ENCODE peak calls at places on chromosome 4, in seven cellular contexts. G, F, V, X, P, W and H are unnamed samples.

GRCh38 chr4:124177647-124178425 is 534.7 kb downstream of the ANKRD50 start:
- DNase-seq in W (no peak), G (peak; percentile 66), X (no peak), P (no peak), V (no peak), F (no peak), H (no peak)

GRCh38 chr4:655735-656151 is 18.3 kb downstream of the ATP5ME start:
- DNase-seq in F (no peak), G (no peak), P (no peak), W (no peak), V (no peak), X (no peak), H (no peak)

GRCh38 chr4:71906096-71906495 is 122.2 kb upstream of the GC start:
- DNase-seq in F (no peak), G (no peak), P (no peak), V (no peak), X (no peak), W (no peak), H (no peak)

GRCh38 chr4:138636791-138637190 is 378.8 kb upstream of the NOCT start:
- DNase-seq in P (no peak), F (no peak), V (no peak), W (no peak), X (no peak), G (no peak), H (no peak)

GRCh38 chr4:10031663-10032590 is 10.6 kb upstream of the SLC2A9 start:
- DNase-seq in P (no peak), G (no peak), W (no peak), X (no peak), F (no peak), V (no peak), H (no peak)

GRCh38 chr4:137274404-137274803 is 257.9 kb downstream of the PCDH18 start:
- DNase-seq in W (no peak), P (no peak), V (no peak), G (no peak), X (no peak), F (no peak), H (no peak)

GRCh38 chr4:34953145-34953799 is 1291.0 kb downstream of the ARAP2 start:
- DNase-seq in F (no peak), P (no peak), G (peak; percentile 76), V (no peak), X (no peak), W (peak; percentile 58), H (no peak)

GRCh38 chr4:15167743-15168142 is 165.5 kb downstream of the CPEB2 start:
- DNase-seq in G (no peak), X (no peak), P (no peak), W (no peak), V (no peak), F (no peak), H (no peak)

GRCh38 chr4:79211490-79211889 is 114.4 kb downstream of the NAA11 start:
- DNase-seq in P (no peak), V (no peak), G (no peak), X (no peak), F (no peak), W (no peak), H (no peak)

GRCh38 chr4:97942137-97942536 is 201.1 kb downstream of the STPG2 start:
- DNase-seq in P (no peak), V (no peak), G (no peak), W (no peak), X (no peak), F (no peak), H (no peak)

GRCh38 chr4:183721207-183722081 is 62.4 kb downstream of the TRAPPC11 start:
- DNase-seq in P (no peak), X (peak; percentile 79), W (peak; percentile 61), G (peak; percentile 89), V (peak; percentile 50), F (peak; percentile 92), H (no peak)

GRCh38 chr4:177128306-177128705 is 181.4 kb upstream of the NEIL3 start:
- DNase-seq in G (no peak), W (no peak), P (no peak), X (no peak), F (no peak), V (no peak), H (no peak)

GRCh38 chr4:114378306-114378903 is 220.2 kb upstream of the UGT8 start:
- DNase-seq in X (no peak), G (peak; percentile 4), V (no peak), F (no peak), W (no peak), P (no peak), H (no peak)

GRCh38 chr4:52987401-52988056 is 125.4 kb downstream of the RASL11B start:
- DNase-seq in W (no peak), X (no peak), P (no peak), F (no peak), V (no peak), G (no peak), H (no peak)

GRCh38 chr4:87211249-87211952 is 9.0 kb downstream of the KLHL8 start:
- DNase-seq in F (no peak), V (peak; percentile 61), P (no peak), W (no peak), X (no peak), G (no peak), H (no peak)

GRCh38 chr4:90030953-90031352 is 96.2 kb upstream of the CCSER1 start:
- DNase-seq in V (no peak), P (no peak), W (no peak), X (no peak), F (no peak), G (peak; percentile 5), H (no peak)

GRCh38 chr4:82500106-82500738 is 61.6 kb downstream of the TMEM150C start:
- DNase-seq in F (no peak), X (no peak), P (no peak), V (no peak), G (no peak), W (no peak), H (no peak)

GRCh38 chr4:53620956-53621355 is 29.7 kb upstream of the LNX1 start:
- DNase-seq in P (no peak), X (no peak), G (peak; percentile 14), F (no peak), W (no peak), V (no peak), H (no peak)

DNA sequence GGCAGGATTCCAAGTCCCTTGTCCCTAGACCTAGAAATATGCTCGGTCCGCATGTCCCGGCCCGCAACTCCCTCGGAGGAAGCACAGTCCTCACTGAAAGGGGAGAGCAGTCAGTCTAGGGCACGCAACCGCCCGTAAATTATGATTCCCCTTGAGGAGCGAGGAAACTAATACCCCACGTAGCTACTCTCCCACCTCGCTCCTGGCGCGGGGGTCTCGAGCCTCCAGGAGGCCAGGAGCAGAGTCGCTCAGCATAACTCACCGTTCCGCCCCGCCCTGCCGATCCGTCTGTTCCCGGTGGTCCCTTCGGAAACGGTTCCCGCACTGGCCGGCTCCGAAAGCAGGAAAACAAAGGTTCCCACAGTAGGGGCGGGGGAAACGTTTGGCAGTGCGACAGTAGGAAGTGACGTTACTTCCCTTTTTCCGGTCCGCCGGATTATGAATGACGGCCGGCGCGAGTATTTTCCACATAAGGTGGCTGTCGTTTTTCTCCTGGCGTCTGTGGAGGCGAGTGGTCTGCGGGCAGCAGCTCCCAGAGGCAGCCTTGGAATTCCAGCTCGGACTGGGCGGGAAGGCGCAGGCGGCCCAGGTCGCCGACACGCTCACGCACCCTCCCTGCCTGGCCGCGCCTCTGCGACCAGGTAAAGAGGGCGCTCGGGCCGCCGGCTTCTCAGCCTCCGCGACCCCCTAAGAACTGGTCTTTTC is at the start of the genes GSTCD and INTS12:
- DNase-seq in X (peak; percentile 95), F (peak; percentile 92), V (peak; percentile 92), W (peak; percentile 93), P (peak; percentile 86), G (peak; percentile 92), H (peak; percentile 56)
- TF ChIP-seq POLR2A in X (no peak), F (peak; percentile 66), V (peak; percentile 75), W (peak; percentile 90), P (peak; percentile 57), G (peak; percentile 71), H (no peak)

DNA sequence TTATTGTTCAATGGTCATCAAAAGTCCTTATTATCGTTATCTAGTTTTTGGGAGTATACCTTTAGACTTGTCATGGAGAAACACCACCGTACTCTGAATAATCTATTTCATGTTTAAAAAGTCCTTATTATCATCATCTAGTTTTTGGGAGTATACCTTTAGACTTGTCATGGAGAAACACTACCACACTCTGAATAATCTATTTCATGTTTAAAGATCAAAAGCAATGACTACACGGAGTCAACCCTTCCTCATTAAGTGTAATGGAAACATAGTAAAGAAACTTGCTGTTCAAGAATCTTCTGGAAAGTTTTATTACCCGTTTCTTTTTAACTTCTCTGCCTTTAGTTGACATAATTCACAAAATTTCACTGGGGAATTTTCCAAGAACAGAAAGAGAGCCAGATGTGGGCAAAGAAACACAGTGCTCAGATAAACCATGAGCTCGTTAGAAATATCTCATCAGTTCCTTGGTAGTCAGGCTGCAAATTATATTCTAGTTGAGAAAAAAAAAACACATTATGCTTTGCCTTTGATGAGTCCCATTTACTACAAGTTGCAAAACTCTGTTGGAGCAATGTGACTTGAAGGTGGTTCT is 158.8 kb downstream of the AFAP1 start:
- DNase-seq in W (no peak), X (no peak), G (no peak), V (no peak), F (no peak), P (no peak), H (no peak)
- H3K27ac ChIP-seq in W (no peak overlapping the region), X (no peak overlapping the region), G (no peak overlapping the region), V (no peak overlapping the region), F (no peak overlapping the region), P (no peak overlapping the region), H (peak overlapping the region; percentile 0)

DNA sequence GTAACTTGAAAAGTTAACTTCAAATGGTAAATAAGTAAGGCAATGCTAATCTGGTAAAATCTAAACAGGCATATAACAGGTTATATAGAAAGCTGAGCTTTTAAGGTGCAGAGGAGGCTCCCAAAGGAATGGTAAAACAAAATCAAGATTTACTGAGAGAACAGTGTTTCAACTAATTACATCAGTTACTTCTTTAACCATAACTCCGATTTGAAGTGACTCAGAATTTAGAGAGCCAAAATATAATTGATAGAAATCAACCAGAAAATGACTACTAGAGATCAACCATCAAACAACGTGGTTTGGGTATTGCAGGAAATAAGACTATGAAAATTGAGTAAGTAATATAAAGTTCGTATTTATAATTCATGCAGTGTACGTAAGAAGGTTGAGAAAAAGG is 6.9 kb downstream of the G3BP2 start:
- DNase-seq in P (no peak), W (no peak), X (no peak), V (no peak), F (no peak), G (no peak), H (no peak)
- H3K4me1 ChIP-seq in P (peaks cover 58% of the 10 kb centered on the region), W (no peaks in the 10 kb centered on the region), X (peaks cover 69% of the 10 kb centered on the region), V (peaks cover 17% of the 10 kb centered on the region), F (no peaks in the 10 kb centered on the region), G (peaks cover 33% of the 10 kb centered on the region), H (peaks cover 62% of the 10 kb centered on the region)

DNA sequence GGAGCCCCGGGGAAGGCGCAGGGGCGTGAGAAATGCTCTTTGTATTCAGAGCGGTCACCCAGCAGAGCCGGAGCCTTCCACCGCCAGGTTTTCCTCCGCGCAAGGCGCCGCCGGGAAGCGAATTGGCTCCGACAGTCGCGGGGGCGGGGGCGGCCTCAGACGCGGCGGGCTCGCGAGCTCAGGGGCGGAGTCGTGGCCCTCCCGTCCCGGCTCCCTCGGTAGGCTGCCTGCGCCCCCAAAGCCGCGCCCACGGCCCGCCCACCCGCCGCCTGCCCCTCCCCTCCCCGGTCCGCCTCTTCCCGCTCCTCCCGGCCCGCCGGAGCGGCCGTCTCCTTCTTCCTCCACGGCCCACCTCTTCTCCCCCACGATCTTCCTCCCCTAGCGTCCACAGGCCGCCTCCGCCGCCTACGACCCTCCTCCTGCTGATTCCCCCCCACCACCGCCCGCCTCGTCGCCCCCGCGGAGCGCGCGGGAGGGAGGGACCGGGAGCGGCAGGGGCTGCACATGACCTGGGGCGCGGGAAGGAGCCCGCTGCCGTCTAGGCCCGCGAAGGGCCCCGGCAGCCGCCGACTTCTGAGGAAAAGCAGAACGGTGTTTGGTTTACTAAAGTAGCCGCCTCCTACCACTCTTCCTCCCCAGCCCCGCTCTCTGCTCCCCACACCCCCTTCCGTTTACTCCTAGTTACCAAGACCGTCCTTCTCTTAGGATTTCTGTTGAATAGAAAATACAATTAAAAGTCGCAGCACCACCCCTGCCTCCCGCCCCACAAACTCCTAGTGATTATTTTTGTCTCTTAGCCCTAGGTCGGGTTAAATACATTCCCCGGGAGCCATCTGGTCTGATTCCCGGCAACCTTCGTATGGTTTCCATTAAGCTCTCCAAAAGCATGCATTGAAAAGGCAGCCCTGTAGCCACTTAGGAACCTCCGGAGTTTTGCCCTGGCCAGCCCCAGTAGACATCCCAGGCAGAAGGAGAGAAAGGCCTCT is 53.2 kb downstream of the C4orf51 start:
- DNase-seq in F (peak; percentile 92), W (peak; percentile 93), V (peak; percentile 97), G (peak; percentile 83), P (peak; percentile 94), X (peak; percentile 96), H (peak; percentile 35)
- TF ChIP-seq POLR2A in F (peak; percentile 70), W (peak; percentile 85), V (peak; percentile 95), G (peak; percentile 16), P (peak; percentile 87), X (no peak), H (peak; percentile 89)